ENCODE peak calls at places on chromosomes 3 and 15, in seven cellular contexts. S, I, G, X, P, A and F are unnamed samples.

GRCh38 chr3:182618981-182619591 is 174.2 kb upstream of the ATP11B start:
- DNase-seq in G (no peak), I (peak), A (peak), S (no peak), X (peak), P (peak), F (no peak)

GRCh38 chr15:81182746-81183402 is 13.8 kb upstream of the IL16 start:
- DNase-seq in A (no peak), X (no peak), G (no peak), P (no peak), S (no peak), I (no peak), F (no peak)

GRCh38 chr3:99240700-99241099 is 339.2 kb upstream of the DCBLD2 start:
- DNase-seq in S (no peak), P (no peak), I (peak), G (no peak), A (peak), X (no peak), F (no peak)

GRCh38 chr15:55267401-55268053 is 22.1 kb downstream of the RAB27A start:
- DNase-seq in G (peak), X (peak), P (peak), I (peak), A (no peak), S (peak), F (no peak)

GRCh38 chr3:164879201-164879600 is 199.1 kb downstream of the SI start:
- DNase-seq in A (no peak), X (no peak), S (no peak), I (no peak), G (no peak), P (no peak), F (no peak)

GRCh38 chr3:5581743-5582142 is 394.2 kb downstream of the EDEM1 start:
- DNase-seq in I (no peak), S (no peak), G (no peak), A (no peak), P (no peak), X (no peak), F (no peak)

GRCh38 chr3:147412491-147412916 is 3.3 kb downstream of the ZIC1 start:
- DNase-seq in X (no peak), A (no peak), P (no peak), S (no peak), G (no peak), I (peak), F (no peak)

GRCh38 chr3:187062526-187063177 is 76.6 kb downstream of the RPL39L start:
- DNase-seq in G (peak), X (peak), A (peak), I (peak), P (peak), S (no peak), F (peak)

GRCh38 chr3:64902991-64903390 is 215.2 kb upstream of the ADAMTS9 start:
- DNase-seq in P (peak), G (no peak), A (no peak), X (peak), S (no peak), I (no peak), F (no peak)

GRCh38 chr3:129793947-129794318 is 99.6 kb downstream of the TMCC1 start:
- DNase-seq in P (no peak), S (peak), I (no peak), G (no peak), X (peak), A (no peak), F (no peak)

GRCh38 chr15:100861511-100861991 is 18.1 kb upstream of the ALDH1A3 start:
- DNase-seq in X (no peak), P (no peak), G (no peak), I (no peak), A (no peak), S (no peak), F (no peak)

GRCh38 chr15:89399390-89400120 is 64.9 kb upstream of the POLG start:
- DNase-seq in A (no peak), I (no peak), S (peak), G (no peak), P (no peak), X (peak), F (no peak)

GRCh38 chr15:92541197-92542190 is 114.1 kb downstream of the FAM174B start:
- DNase-seq in P (no peak), G (no peak), X (peak), A (no peak), I (peak), S (no peak), F (no peak)

GRCh38 chr3:58203541-58203940 is 7.2 kb downstream of the DNASE1L3 start:
- DNase-seq in A (no peak), G (no peak), X (no peak), P (no peak), I (no peak), S (no peak), F (no peak)

GRCh38 chr3:197242784-197243432 is 55.5 kb downstream of the DLG1 start:
- DNase-seq in G (no peak), A (no peak), S (no peak), X (no peak), I (no peak), P (no peak), F (no peak)

GRCh38 chr3:155382396-155383042 is 89.0 kb upstream of the STRIT1 start:
- DNase-seq in P (peak), G (peak), A (peak), X (peak), I (peak), S (peak), F (no peak)

GRCh38 chr3:182713743-182714517 is 79.4 kb upstream of the ATP11B start:
- DNase-seq in I (peak), P (peak), A (peak), X (peak), S (peak), G (peak), F (peak)

GRCh38 chr3:161409069-161409468 is 37.8 kb upstream of the SPTSSB start:
- DNase-seq in S (peak), G (peak), A (peak), I (peak), P (peak), X (peak), F (no peak)

GRCh38 chr3:185744997-185745843 is 79.6 kb downstream of the IGF2BP2 start:
- DNase-seq in P (peak), S (no peak), A (peak), I (peak), X (peak), G (no peak), F (peak)

GRCh38 chr15:52217186-52217585 is 26.0 kb upstream of the GNB5 start:
- DNase-seq in I (no peak), A (no peak), G (peak), X (no peak), P (no peak), S (peak), F (no peak)

GRCh38 chr15:96333194-96334016 is 2.9 kb downstream of the NR2F2 start:
- DNase-seq in A (peak), P (peak), G (peak), I (peak), S (peak), X (peak), F (no peak)

GRCh38 chr15:29058903-29059539 is 173.2 kb downstream of the APBA2 start:
- DNase-seq in P (no peak), G (no peak), I (no peak), X (no peak), A (no peak), S (no peak), F (no peak)

GRCh38 chr3:13135811-13136321 is 62.6 kb upstream of the IQSEC1 start:
- DNase-seq in P (no peak), X (no peak), A (no peak), I (no peak), G (no peak), S (no peak), F (no peak)

GRCh38 chr3:38297947-38298711 is 16.0 kb downstream of the SLC22A14 start:
- DNase-seq in G (no peak), P (peak), X (peak), S (no peak), I (peak), A (peak), F (no peak)

GRCh38 chr3:165451671-165452070 is 255.5 kb upstream of the SLITRK3 start:
- DNase-seq in P (no peak), S (no peak), A (no peak), I (no peak), X (no peak), G (no peak), F (no peak)

GRCh38 chr3:187807086-187807862 is 62.0 kb upstream of the BCL6 start:
- DNase-seq in X (peak), P (peak), S (no peak), I (peak), A (peak), G (no peak), F (peak)

GRCh38 chr3:2375371-2375770 is 276.7 kb downstream of the CNTN4 start:
- DNase-seq in I (no peak), P (no peak), G (no peak), X (no peak), A (no peak), S (no peak), F (no peak)

GRCh38 chr3:40753956-40754355 is 229.2 kb downstream of the ZNF621 start:
- DNase-seq in P (no peak), S (no peak), A (no peak), I (no peak), G (no peak), X (no peak), F (no peak)

GRCh38 chr15:67823371-67824156 is 1.7 kb upstream of the SKOR1 start:
- DNase-seq in X (no peak), A (no peak), I (no peak), S (no peak), P (no peak), G (no peak), F (no peak)

GRCh38 chr3:31105438-31106077 is 211.1 kb upstream of the GADL1 start:
- DNase-seq in I (peak), G (peak), A (peak), P (peak), X (peak), S (peak), F (peak)

GRCh38 chr15:101145362-101145761 is 106.5 kb downstream of the CHSY1 start:
- DNase-seq in I (peak), X (peak), G (no peak), S (peak), P (no peak), A (no peak), F (no peak)

GRCh38 chr3:56800373-56801150 is 1.2 kb downstream of the ARHGEF3 start:
- DNase-seq in I (no peak), S (no peak), P (no peak), X (no peak), G (peak), A (no peak), F (no peak)

GRCh38 chr3:37601832-37602231 is 259.8 kb upstream of the CTDSPL start:
- DNase-seq in P (no peak), X (peak), I (no peak), S (no peak), A (no peak), G (no peak), F (no peak)

GRCh38 chr15:69380100-69380725 is 33.9 kb upstream of the KIF23 start:
- DNase-seq in X (no peak), P (peak), S (no peak), A (peak), I (no peak), G (no peak), F (no peak)

GRCh38 chr15:47184003-47184404 is 533.3 kb upstream of the SEMA6D start:
- DNase-seq in P (no peak), X (no peak), G (peak), I (no peak), A (peak), S (no peak), F (no peak)

GRCh38 chr3:125072749-125073404 is 17.1 kb upstream of the HEG1 start:
- DNase-seq in S (no peak), A (no peak), G (no peak), X (no peak), I (no peak), P (no peak), F (no peak)

GRCh38 chr3:189322339-189322738 is 150.6 kb downstream of the TPRG1 start:
- DNase-seq in P (no peak), G (no peak), I (no peak), A (no peak), X (no peak), S (no peak), F (no peak)
- TF ChIP-seq CTCF in P (no peak), G (no peak), I (no peak), A (no peak), X (no peak), S (no peak), F (no peak)

GRCh38 chr15:31975446-31976229 is 54.7 kb upstream of the CHRNA7 start:
- DNase-seq in P (peak), X (no peak), G (peak), S (no peak), I (no peak), A (no peak), F (no peak)
- H3K4me3 ChIP-seq in P (no peak), X (no peak), G (no peak), S (no peak), I (no peak), A (peak), F (no peak)

GRCh38 chr15:34361278-34361677 is 5.7 kb downstream of the LPCAT4 start:
- DNase-seq in S (no peak), G (no peak), A (no peak), P (no peak), I (no peak), X (no peak), F (no peak)
- TF ChIP-seq CTCF in S (no peak), G (no peak), A (no peak), P (no peak), I (no peak), X (no peak), F (no peak)

DNA sequence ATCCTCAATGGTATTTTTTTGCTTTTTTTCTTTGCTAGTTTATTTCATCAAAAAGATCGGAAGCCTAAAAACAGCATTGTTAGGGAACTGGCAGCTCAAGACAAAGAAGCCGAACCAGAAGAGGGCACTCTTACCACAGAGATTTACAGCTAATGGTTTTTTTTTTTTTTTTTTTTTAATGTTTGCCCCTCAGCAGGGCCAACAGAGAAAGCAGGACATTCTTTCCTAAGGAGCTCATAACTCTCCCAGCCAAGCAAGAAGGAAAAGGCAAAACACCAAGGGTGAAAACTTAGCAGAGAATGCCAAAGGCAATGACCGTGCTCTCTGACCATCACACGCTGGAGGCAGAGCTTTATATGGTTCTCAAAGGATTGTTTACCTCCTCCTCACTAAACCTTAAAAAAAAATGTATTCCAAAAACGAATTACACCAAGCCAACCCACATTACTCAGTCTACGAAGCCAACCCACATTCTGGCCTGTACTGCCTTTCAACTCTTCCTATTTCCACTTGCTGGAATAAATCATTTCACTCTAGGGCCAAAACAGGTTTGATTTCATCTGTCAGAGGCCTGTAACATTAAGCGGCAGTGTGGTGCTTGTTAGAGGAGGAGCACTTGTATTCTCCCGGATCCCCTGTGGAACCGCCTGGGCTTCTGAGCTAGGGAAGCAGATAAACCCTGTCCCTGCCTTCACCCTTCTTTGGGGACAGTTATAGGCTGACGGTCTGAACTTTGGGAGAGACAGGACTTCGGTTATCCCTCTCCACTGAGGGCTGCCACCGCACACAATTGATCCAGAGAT is 35.6 kb upstream of the GYG1 start:
- DNase-seq in G (peak), A (peak), I (peak), X (peak), P (peak), S (peak), F (peak)
- H3K4me3 ChIP-seq in G (no peak), A (no peak), I (no peak), X (no peak), P (no peak), S (no peak), F (no peak)

GRCh38 chr3:140557476-140557875 is 120.4 kb upstream of the TRIM42 start:
- DNase-seq in X (no peak), G (no peak), I (no peak), S (no peak), P (no peak), A (no peak), F (no peak)

GRCh38 chr3:140553591-140553990 is 124.3 kb upstream of the TRIM42 start:
- DNase-seq in G (no peak), A (no peak), P (no peak), I (no peak), X (no peak), S (peak), F (no peak)

GRCh38 chr3:140552403-140552802 is 125.5 kb upstream of the TRIM42 start:
- DNase-seq in S (no peak), I (no peak), P (no peak), A (no peak), G (no peak), X (peak), F (no peak)

GRCh38 chr3:140555666-140556065 is 122.2 kb upstream of the TRIM42 start:
- DNase-seq in G (no peak), X (no peak), P (no peak), S (no peak), A (no peak), I (no peak), F (no peak)

GRCh38 chr3:140552898-140553297 is 125.0 kb upstream of the TRIM42 start:
- DNase-seq in G (no peak), P (no peak), X (peak), A (no peak), S (no peak), I (no peak), F (no peak)
- TF ChIP-seq CTCF in G (no peak), P (no peak), X (no peak), A (peak), S (peak), I (no peak), F (no peak)

GRCh38 chr3:43106293-43106628 is 382 bp upstream of the POMGNT2 start:
- DNase-seq in X (no peak), G (no peak), A (no peak), S (no peak), I (no peak), P (no peak), F (no peak)
- H3K4me3 ChIP-seq in X (peak), G (peak), A (peak), S (peak), I (peak), P (peak), F (peak)

GRCh38 chr3:159740054-159740453 is 248.6 kb upstream of the IL12A start:
- DNase-seq in P (no peak), I (no peak), G (no peak), X (no peak), A (no peak), S (no peak), F (no peak)

GRCh38 chr3:159739166-159739565 is 249.5 kb upstream of the IL12A start:
- DNase-seq in A (no peak), G (no peak), X (no peak), I (no peak), S (no peak), P (no peak), F (no peak)

DNA sequence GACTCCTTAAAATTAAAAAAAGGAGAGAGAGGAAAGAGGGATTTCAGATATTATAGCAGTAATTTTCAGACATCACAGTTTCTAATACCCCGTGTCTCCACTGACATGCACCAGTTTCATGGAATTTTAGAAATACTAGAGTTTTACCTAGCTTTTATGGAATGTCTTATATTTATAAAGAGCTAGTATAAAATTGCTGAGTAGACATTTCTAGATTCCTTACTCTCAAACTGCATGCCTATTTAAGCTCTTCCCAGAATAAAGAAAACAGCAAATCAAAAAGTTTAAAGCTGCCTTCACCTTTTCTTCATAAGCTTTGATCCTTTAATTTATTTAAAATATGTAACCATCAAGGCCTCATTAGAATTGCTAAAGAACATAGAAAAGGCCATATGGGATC is 247.4 kb upstream of the IL12A start:
- DNase-seq in P (no peak), I (no peak), X (no peak), A (no peak), G (no peak), S (no peak), F (no peak)
- TF ChIP-seq CTCF in P (no peak), I (no peak), X (no peak), A (no peak), G (no peak), S (no peak), F (no peak)

GRCh38 chr3:132034097-132034485 is 723 bp downstream of the CPNE4 start:
- DNase-seq in A (no peak), S (no peak), G (no peak), P (no peak), I (no peak), X (no peak), F (no peak)
- H3K4me3 ChIP-seq in A (no peak), S (no peak), G (no peak), P (no peak), I (peak), X (no peak), F (no peak)

DNA sequence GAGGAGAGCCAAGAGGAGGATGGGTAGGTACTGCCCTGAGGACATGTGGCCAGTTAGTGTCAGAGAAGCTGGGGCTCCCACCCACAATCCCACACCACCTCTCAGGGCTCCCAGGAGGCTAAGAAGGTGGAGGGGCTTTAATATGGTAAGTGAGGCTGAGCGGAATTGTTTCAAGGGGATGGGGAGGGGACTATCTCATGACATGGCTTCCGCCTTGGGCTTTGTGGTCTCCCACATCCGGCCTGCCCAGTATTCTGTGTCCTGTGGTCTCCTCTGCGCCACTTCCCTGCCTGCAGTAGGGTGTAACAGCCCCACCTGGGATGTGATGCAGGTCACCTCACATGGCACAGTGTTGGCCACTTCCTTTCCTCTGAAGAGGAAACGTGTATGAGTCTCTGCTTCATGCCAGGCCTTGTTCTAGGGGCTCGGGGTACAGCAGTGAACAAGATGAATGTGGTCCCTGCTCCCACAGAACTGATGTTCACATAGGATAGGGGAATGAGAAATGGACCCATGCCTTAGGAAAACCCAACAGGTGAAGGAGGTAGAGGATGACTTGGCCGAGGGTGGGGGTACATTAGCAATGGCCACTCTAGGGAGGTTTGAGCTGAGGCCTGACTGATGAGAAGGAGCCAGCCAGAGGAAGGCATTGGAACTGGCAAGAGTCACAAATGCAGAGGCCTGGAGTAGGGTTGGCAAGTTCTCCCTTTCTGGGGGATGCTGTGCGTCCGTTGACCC is 3.2 kb downstream of the NEIL1 start:
- DNase-seq in A (no peak), X (no peak), P (no peak), S (no peak), G (peak), I (no peak), F (no peak)
- TF ChIP-seq CTCF in A (no peak), X (no peak), P (no peak), S (no peak), G (no peak), I (no peak), F (no peak)